ENCODE peak calls at places on chromosome X, in nine cellular contexts. One of them, this sample, is unnamed.

GRCh38 chrX:130682990-130683389 is 220.0 kb downstream of the ENOX2 start:
- DNase-seq in NT2/D1: no peak
- DNase-seq in activated gamma-delta T cell treated with anti-CD3 and anti-CD28 coated beads, Interleukin-2, amount 50 U/mL, for 16 hours: no peak
- DNase-seq in hypothalamus: no peak
- DNase-seq in T-helper 17 cell: no peak
- DNase-seq in stimulated activated CD4-positive, alpha-beta T cell treated with anti-CD3 and anti-CD28 coated beads, Interleukin-1b, Interleukin-23, amount 100 ng/mL, for 24 hours: no peak
- DNase-seq in MM.1S: no peak
- DNase-seq in NCI-H1105 treated with DMSO at 0.1 percent for 48 hours: no peak
- DNase-seq in EH: peak
- DNase-seq in this sample: no peak

GRCh38 chrX:13692771-13693231 is 3.9 kb downstream of the RAB9A start:
- DNase-seq in NT2/D1: no peak
- DNase-seq in activated gamma-delta T cell treated with anti-CD3 and anti-CD28 coated beads, Interleukin-2, amount 50 U/mL, for 16 hours: no peak
- DNase-seq in hypothalamus: no peak
- DNase-seq in T-helper 17 cell: no peak
- DNase-seq in stimulated activated CD4-positive, alpha-beta T cell treated with anti-CD3 and anti-CD28 coated beads, Interleukin-1b, Interleukin-23, amount 100 ng/mL, for 24 hours: no peak
- DNase-seq in MM.1S: no peak
- DNase-seq in NCI-H1105 treated with DMSO at 0.1 percent for 48 hours: no peak
- DNase-seq in EH: no peak
- DNase-seq in this sample: no peak

GRCh38 chrX:9816094-9816700 is 30.0 kb downstream of the SHROOM2 start:
- DNase-seq in NT2/D1: no peak
- DNase-seq in activated gamma-delta T cell treated with anti-CD3 and anti-CD28 coated beads, Interleukin-2, amount 50 U/mL, for 16 hours: no peak
- DNase-seq in hypothalamus: no peak
- DNase-seq in T-helper 17 cell: no peak
- DNase-seq in stimulated activated CD4-positive, alpha-beta T cell treated with anti-CD3 and anti-CD28 coated beads, Interleukin-1b, Interleukin-23, amount 100 ng/mL, for 24 hours: no peak
- DNase-seq in MM.1S: no peak
- DNase-seq in NCI-H1105 treated with DMSO at 0.1 percent for 48 hours: no peak
- DNase-seq in EH: peak
- DNase-seq in this sample: no peak

GRCh38 chrX:107851215-107851614 is 25.5 kb downstream of the MID2 start:
- DNase-seq in NT2/D1: no peak
- DNase-seq in activated gamma-delta T cell treated with anti-CD3 and anti-CD28 coated beads, Interleukin-2, amount 50 U/mL, for 16 hours: no peak
- DNase-seq in hypothalamus: no peak
- DNase-seq in T-helper 17 cell: no peak
- DNase-seq in stimulated activated CD4-positive, alpha-beta T cell treated with anti-CD3 and anti-CD28 coated beads, Interleukin-1b, Interleukin-23, amount 100 ng/mL, for 24 hours: no peak
- DNase-seq in MM.1S: no peak
- DNase-seq in NCI-H1105 treated with DMSO at 0.1 percent for 48 hours: no peak
- DNase-seq in EH: peak
- DNase-seq in this sample: no peak

GRCh38 chrX:74377282-74377681 is 44.0 kb upstream of the SLC16A2 start:
- DNase-seq in NT2/D1: no peak
- DNase-seq in activated gamma-delta T cell treated with anti-CD3 and anti-CD28 coated beads, Interleukin-2, amount 50 U/mL, for 16 hours: no peak
- DNase-seq in hypothalamus: no peak
- DNase-seq in T-helper 17 cell: no peak
- DNase-seq in stimulated activated CD4-positive, alpha-beta T cell treated with anti-CD3 and anti-CD28 coated beads, Interleukin-1b, Interleukin-23, amount 100 ng/mL, for 24 hours: no peak
- DNase-seq in MM.1S: no peak
- DNase-seq in NCI-H1105 treated with DMSO at 0.1 percent for 48 hours: no peak
- DNase-seq in EH: no peak
- DNase-seq in this sample: no peak

GRCh38 chrX:79524642-79525041 is 157.5 kb upstream of the ITM2A start:
- DNase-seq in NT2/D1: no peak
- DNase-seq in activated gamma-delta T cell treated with anti-CD3 and anti-CD28 coated beads, Interleukin-2, amount 50 U/mL, for 16 hours: no peak
- DNase-seq in hypothalamus: no peak
- DNase-seq in T-helper 17 cell: no peak
- DNase-seq in stimulated activated CD4-positive, alpha-beta T cell treated with anti-CD3 and anti-CD28 coated beads, Interleukin-1b, Interleukin-23, amount 100 ng/mL, for 24 hours: no peak
- DNase-seq in MM.1S: peak
- DNase-seq in NCI-H1105 treated with DMSO at 0.1 percent for 48 hours: no peak
- DNase-seq in EH: no peak
- DNase-seq in this sample: no peak

GRCh38 chrX:56766554-56767412 is 37.7 kb downstream of the NBDY start:
- DNase-seq in NT2/D1: no peak
- DNase-seq in activated gamma-delta T cell treated with anti-CD3 and anti-CD28 coated beads, Interleukin-2, amount 50 U/mL, for 16 hours: no peak
- DNase-seq in hypothalamus: no peak
- DNase-seq in T-helper 17 cell: no peak
- DNase-seq in stimulated activated CD4-positive, alpha-beta T cell treated with anti-CD3 and anti-CD28 coated beads, Interleukin-1b, Interleukin-23, amount 100 ng/mL, for 24 hours: no peak
- DNase-seq in MM.1S: peak
- DNase-seq in NCI-H1105 treated with DMSO at 0.1 percent for 48 hours: no peak
- DNase-seq in EH: peak
- DNase-seq in this sample: no peak

GRCh38 chrX:20477219-20477618 is 210.5 kb upstream of the RPS6KA3 start:
- DNase-seq in NT2/D1: no peak
- DNase-seq in activated gamma-delta T cell treated with anti-CD3 and anti-CD28 coated beads, Interleukin-2, amount 50 U/mL, for 16 hours: no peak
- DNase-seq in hypothalamus: no peak
- DNase-seq in T-helper 17 cell: no peak
- DNase-seq in stimulated activated CD4-positive, alpha-beta T cell treated with anti-CD3 and anti-CD28 coated beads, Interleukin-1b, Interleukin-23, amount 100 ng/mL, for 24 hours: no peak
- DNase-seq in MM.1S: no peak
- DNase-seq in NCI-H1105 treated with DMSO at 0.1 percent for 48 hours: no peak
- DNase-seq in EH: no peak
- DNase-seq in this sample: no peak

GRCh38 chrX:45758738-45759397 is 558.2 kb upstream of the DIPK2B start:
- DNase-seq in NT2/D1: no peak
- DNase-seq in activated gamma-delta T cell treated with anti-CD3 and anti-CD28 coated beads, Interleukin-2, amount 50 U/mL, for 16 hours: no peak
- DNase-seq in hypothalamus: no peak
- DNase-seq in T-helper 17 cell: no peak
- DNase-seq in stimulated activated CD4-positive, alpha-beta T cell treated with anti-CD3 and anti-CD28 coated beads, Interleukin-1b, Interleukin-23, amount 100 ng/mL, for 24 hours: no peak
- DNase-seq in MM.1S: peak
- DNase-seq in NCI-H1105 treated with DMSO at 0.1 percent for 48 hours: no peak
- DNase-seq in EH: peak
- DNase-seq in this sample: no peak

GRCh38 chrX:41779058-41779564 is 55.1 kb downstream of the GPR82 start:
- DNase-seq in NT2/D1: no peak
- DNase-seq in activated gamma-delta T cell treated with anti-CD3 and anti-CD28 coated beads, Interleukin-2, amount 50 U/mL, for 16 hours: no peak
- DNase-seq in hypothalamus: no peak
- DNase-seq in T-helper 17 cell: no peak
- DNase-seq in stimulated activated CD4-positive, alpha-beta T cell treated with anti-CD3 and anti-CD28 coated beads, Interleukin-1b, Interleukin-23, amount 100 ng/mL, for 24 hours: no peak
- DNase-seq in MM.1S: no peak
- DNase-seq in NCI-H1105 treated with DMSO at 0.1 percent for 48 hours: peak
- DNase-seq in EH: peak
- DNase-seq in this sample: no peak

GRCh38 chrX:124211312-124211942 is 121.0 kb upstream of the TEX13D start:
- DNase-seq in NT2/D1: no peak
- DNase-seq in activated gamma-delta T cell treated with anti-CD3 and anti-CD28 coated beads, Interleukin-2, amount 50 U/mL, for 16 hours: no peak
- DNase-seq in hypothalamus: no peak
- DNase-seq in T-helper 17 cell: no peak
- DNase-seq in stimulated activated CD4-positive, alpha-beta T cell treated with anti-CD3 and anti-CD28 coated beads, Interleukin-1b, Interleukin-23, amount 100 ng/mL, for 24 hours: no peak
- DNase-seq in MM.1S: peak
- DNase-seq in NCI-H1105 treated with DMSO at 0.1 percent for 48 hours: peak
- DNase-seq in EH: peak
- DNase-seq in this sample: no peak

GRCh38 chrX:116173006-116173405 is 2.5 kb downstream of the AGTR2 start:
- DNase-seq in NT2/D1: no peak
- DNase-seq in activated gamma-delta T cell treated with anti-CD3 and anti-CD28 coated beads, Interleukin-2, amount 50 U/mL, for 16 hours: no peak
- DNase-seq in hypothalamus: no peak
- DNase-seq in T-helper 17 cell: no peak
- DNase-seq in stimulated activated CD4-positive, alpha-beta T cell treated with anti-CD3 and anti-CD28 coated beads, Interleukin-1b, Interleukin-23, amount 100 ng/mL, for 24 hours: no peak
- DNase-seq in MM.1S: no peak
- DNase-seq in NCI-H1105 treated with DMSO at 0.1 percent for 48 hours: no peak
- DNase-seq in EH: no peak
- DNase-seq in this sample: no peak

GRCh38 chrX:13938053-13938765 is 91.5 kb downstream of the GEMIN8 start:
- DNase-seq in NT2/D1: no peak
- DNase-seq in activated gamma-delta T cell treated with anti-CD3 and anti-CD28 coated beads, Interleukin-2, amount 50 U/mL, for 16 hours: no peak
- DNase-seq in hypothalamus: no peak
- DNase-seq in T-helper 17 cell: no peak
- DNase-seq in stimulated activated CD4-positive, alpha-beta T cell treated with anti-CD3 and anti-CD28 coated beads, Interleukin-1b, Interleukin-23, amount 100 ng/mL, for 24 hours: no peak
- DNase-seq in MM.1S: peak
- DNase-seq in NCI-H1105 treated with DMSO at 0.1 percent for 48 hours: peak
- DNase-seq in EH: peak
- DNase-seq in this sample: peak

GRCh38 chrX:9995855-9996339 is 28.7 kb downstream of the CLDN34 start:
- DNase-seq in NT2/D1: peak
- DNase-seq in activated gamma-delta T cell treated with anti-CD3 and anti-CD28 coated beads, Interleukin-2, amount 50 U/mL, for 16 hours: peak
- DNase-seq in hypothalamus: peak
- DNase-seq in T-helper 17 cell: peak
- DNase-seq in stimulated activated CD4-positive, alpha-beta T cell treated with anti-CD3 and anti-CD28 coated beads, Interleukin-1b, Interleukin-23, amount 100 ng/mL, for 24 hours: peak
- DNase-seq in MM.1S: peak
- DNase-seq in NCI-H1105 treated with DMSO at 0.1 percent for 48 hours: peak
- DNase-seq in EH: peak
- DNase-seq in this sample: peak

GRCh38 chrX:82058728-82059127 is 856.8 kb downstream of the SH3BGRL start:
- DNase-seq in NT2/D1: no peak
- DNase-seq in activated gamma-delta T cell treated with anti-CD3 and anti-CD28 coated beads, Interleukin-2, amount 50 U/mL, for 16 hours: no peak
- DNase-seq in hypothalamus: no peak
- DNase-seq in T-helper 17 cell: no peak
- DNase-seq in stimulated activated CD4-positive, alpha-beta T cell treated with anti-CD3 and anti-CD28 coated beads, Interleukin-1b, Interleukin-23, amount 100 ng/mL, for 24 hours: no peak
- DNase-seq in MM.1S: no peak
- DNase-seq in NCI-H1105 treated with DMSO at 0.1 percent for 48 hours: no peak
- DNase-seq in EH: no peak
- DNase-seq in this sample: no peak

GRCh38 chrX:93594780-93595179 is 78.6 kb downstream of the NAP1L3 start:
- DNase-seq in NT2/D1: no peak
- DNase-seq in activated gamma-delta T cell treated with anti-CD3 and anti-CD28 coated beads, Interleukin-2, amount 50 U/mL, for 16 hours: no peak
- DNase-seq in hypothalamus: no peak
- DNase-seq in T-helper 17 cell: no peak
- DNase-seq in stimulated activated CD4-positive, alpha-beta T cell treated with anti-CD3 and anti-CD28 coated beads, Interleukin-1b, Interleukin-23, amount 100 ng/mL, for 24 hours: no peak
- DNase-seq in MM.1S: no peak
- DNase-seq in NCI-H1105 treated with DMSO at 0.1 percent for 48 hours: no peak
- DNase-seq in EH: no peak
- DNase-seq in this sample: no peak

GRCh38 chrX:150772150-150772970 is 79.2 kb downstream of the MTMR1 start:
- DNase-seq in NT2/D1: peak
- DNase-seq in activated gamma-delta T cell treated with anti-CD3 and anti-CD28 coated beads, Interleukin-2, amount 50 U/mL, for 16 hours: peak
- DNase-seq in hypothalamus: peak
- DNase-seq in T-helper 17 cell: peak
- DNase-seq in stimulated activated CD4-positive, alpha-beta T cell treated with anti-CD3 and anti-CD28 coated beads, Interleukin-1b, Interleukin-23, amount 100 ng/mL, for 24 hours: peak
- DNase-seq in MM.1S: peak
- DNase-seq in NCI-H1105 treated with DMSO at 0.1 percent for 48 hours: peak
- DNase-seq in EH: peak
- DNase-seq in this sample: peak

GRCh38 chrX:123860983-123861382 is 1.1 kb downstream of the XIAP start:
- DNase-seq in NT2/D1: no peak
- DNase-seq in activated gamma-delta T cell treated with anti-CD3 and anti-CD28 coated beads, Interleukin-2, amount 50 U/mL, for 16 hours: no peak
- DNase-seq in hypothalamus: no peak
- DNase-seq in T-helper 17 cell: no peak
- DNase-seq in stimulated activated CD4-positive, alpha-beta T cell treated with anti-CD3 and anti-CD28 coated beads, Interleukin-1b, Interleukin-23, amount 100 ng/mL, for 24 hours: no peak
- DNase-seq in MM.1S: no peak
- DNase-seq in NCI-H1105 treated with DMSO at 0.1 percent for 48 hours: peak
- DNase-seq in EH: peak
- DNase-seq in this sample: no peak

GRCh38 chrX:17214962-17215361 is 160.0 kb upstream of the NHS start:
- DNase-seq in NT2/D1: no peak
- DNase-seq in activated gamma-delta T cell treated with anti-CD3 and anti-CD28 coated beads, Interleukin-2, amount 50 U/mL, for 16 hours: no peak
- DNase-seq in hypothalamus: no peak
- DNase-seq in T-helper 17 cell: no peak
- DNase-seq in stimulated activated CD4-positive, alpha-beta T cell treated with anti-CD3 and anti-CD28 coated beads, Interleukin-1b, Interleukin-23, amount 100 ng/mL, for 24 hours: no peak
- DNase-seq in MM.1S: no peak
- DNase-seq in NCI-H1105 treated with DMSO at 0.1 percent for 48 hours: no peak
- DNase-seq in EH: peak
- DNase-seq in this sample: no peak

GRCh38 chrX:39857780-39858179 is 240.0 kb downstream of the BCOR start:
- DNase-seq in NT2/D1: no peak
- DNase-seq in activated gamma-delta T cell treated with anti-CD3 and anti-CD28 coated beads, Interleukin-2, amount 50 U/mL, for 16 hours: peak
- DNase-seq in hypothalamus: no peak
- DNase-seq in T-helper 17 cell: no peak
- DNase-seq in stimulated activated CD4-positive, alpha-beta T cell treated with anti-CD3 and anti-CD28 coated beads, Interleukin-1b, Interleukin-23, amount 100 ng/mL, for 24 hours: no peak
- DNase-seq in MM.1S: no peak
- DNase-seq in NCI-H1105 treated with DMSO at 0.1 percent for 48 hours: no peak
- DNase-seq in EH: no peak
- DNase-seq in this sample: no peak

GRCh38 chrX:152861116-152861515 is 30.3 kb downstream of the NSDHL start:
- DNase-seq in NT2/D1: no peak
- DNase-seq in activated gamma-delta T cell treated with anti-CD3 and anti-CD28 coated beads, Interleukin-2, amount 50 U/mL, for 16 hours: no peak
- DNase-seq in hypothalamus: no peak
- DNase-seq in T-helper 17 cell: no peak
- DNase-seq in stimulated activated CD4-positive, alpha-beta T cell treated with anti-CD3 and anti-CD28 coated beads, Interleukin-1b, Interleukin-23, amount 100 ng/mL, for 24 hours: no peak
- DNase-seq in MM.1S: no peak
- DNase-seq in NCI-H1105 treated with DMSO at 0.1 percent for 48 hours: no peak
- DNase-seq in EH: peak
- DNase-seq in this sample: no peak